ENCODE peak calls at places on chromosomes 1 and 21, in nine cellular contexts. E is H1, X is transverse colon, W is ovary, H is HepG2, I is stomach, A is sigmoid colon, G is SK-N-SH, M is tibial nerve. Y is an unnamed sample. For H3K36me3 and H3K9me3, the result is how much of the 10 kb centered on the place peaks cover.

GRCh38 chr1:178621822-178622221 is 103.2 kb upstream of the RALGPS2 start:
- DNase-seq in I (no peak), E (no peak), M (no peak), W (no peak), H (no peak), G (no peak), X (no peak), A (no peak), Y (no peak)

GRCh38 chr1:172742599-172743500 is 83.9 kb downstream of the FASLG start:
- DNase-seq in H (peak), M (no peak), E (no peak), G (peak), W (no peak), X (no peak), I (no peak), A (no peak), Y (no peak)

GRCh38 chr1:232764458-232765231 is 40.6 kb upstream of the MAP10 start:
- DNase-seq in W (no peak), G (no peak), H (no peak), A (peak), E (no peak), I (no peak), M (no peak), X (peak), Y (no peak)

GRCh38 chr1:226404904-226405222 is 3.0 kb downstream of the PARP1 start:
- DNase-seq in E (peak), A (no peak), W (no peak), I (no peak), H (no peak), G (no peak), X (no peak), M (no peak), Y (no peak)

GRCh38 chr1:117657031-117657430 is 51.2 kb downstream of the TENT5C start:
- DNase-seq in A (no peak), I (no peak), M (no peak), E (no peak), W (no peak), G (no peak), H (peak), X (no peak), Y (no peak)

GRCh38 chr1:181099152-181100014 is 10.9 kb downstream of the IER5 start:
- DNase-seq in M (no peak), H (no peak), E (no peak), A (no peak), X (no peak), G (no peak), I (no peak), W (no peak), Y (no peak)

GRCh38 chr1:41122851-41123518 is 101.5 kb upstream of the SLFNL1 start:
- DNase-seq in M (no peak), G (peak), W (no peak), A (no peak), H (peak), I (peak), E (no peak), X (peak), Y (no peak)

GRCh38 chr1:195462646-195463045 is 1145.6 kb downstream of the KCNT2 start:
- DNase-seq in W (no peak), X (no peak), G (no peak), M (no peak), A (no peak), H (no peak), E (no peak), I (no peak), Y (no peak)

GRCh38 chr1:119318466-119319309 is 49.9 kb upstream of the HAO2 start:
- DNase-seq in M (no peak), A (no peak), W (no peak), H (no peak), E (no peak), X (no peak), G (no peak), I (no peak), Y (no peak)

GRCh38 chr1:64194168-64195088 is 9.0 kb upstream of the UBE2U start:
- DNase-seq in H (no peak), W (no peak), M (no peak), X (no peak), E (no peak), I (no peak), A (no peak), G (no peak), Y (no peak)

GRCh38 chr1:205313681-205314308 is 7.8 kb downstream of the NUAK2 start:
- DNase-seq in I (peak), E (peak), M (no peak), W (peak), X (peak), H (no peak), A (no peak), G (no peak), Y (peak)

GRCh38 chr1:212680691-212681090 is 18.9 kb downstream of the BATF3 start:
- DNase-seq in E (no peak), W (no peak), X (no peak), I (no peak), G (no peak), M (no peak), A (no peak), H (peak), Y (no peak)

GRCh38 chr1:24418898-24419628 is 3.5 kb downstream of the NIPAL3 start:
- DNase-seq in X (peak), W (no peak), I (peak), H (no peak), A (no peak), E (no peak), M (no peak), G (no peak), Y (no peak)

GRCh38 chr21:14947613-14948160 is 117.1 kb downstream of the NRIP1 start:
- DNase-seq in W (no peak), M (no peak), E (no peak), G (no peak), X (no peak), A (no peak), H (peak), I (no peak), Y (no peak)

GRCh38 chr1:246012271-246012854 is 494.7 kb downstream of the SMYD3 start:
- DNase-seq in A (no peak), E (no peak), G (peak), I (no peak), H (peak), M (no peak), W (no peak), X (no peak), Y (no peak)

GRCh38 chr1:204935155-204935554 is 64.5 kb downstream of the NFASC start:
- DNase-seq in W (no peak), E (no peak), G (no peak), X (no peak), A (no peak), M (no peak), H (no peak), I (no peak), Y (no peak)

GRCh38 chr1:191608367-191608766 is 549.9 kb upstream of the RGS18 start:
- DNase-seq in W (no peak), A (no peak), X (no peak), M (no peak), I (no peak), H (peak), G (no peak), E (no peak), Y (no peak)

GRCh38 chr1:229108598-229109201 is 162.2 kb upstream of the RAB4A start:
- DNase-seq in E (no peak), I (peak), G (no peak), H (peak), X (peak), A (peak), W (no peak), M (no peak), Y (no peak)

GRCh38 chr1:184890539-184890973 is 83.8 kb downstream of the NIBAN1 start:
- DNase-seq in H (no peak), A (no peak), W (no peak), E (no peak), G (no peak), X (no peak), I (no peak), M (no peak), Y (no peak)

GRCh38 chr1:16153110-16153998 is 2.5 kb downstream of the EPHA2 start:
- DNase-seq in A (no peak), E (no peak), M (no peak), I (no peak), G (no peak), X (no peak), W (no peak), H (no peak), Y (no peak)

GRCh38 chr1:10598088-10598712 is 123.5 kb downstream of the PEX14 start:
- DNase-seq in X (no peak), A (peak), H (no peak), I (peak), E (peak), W (no peak), M (no peak), G (peak), Y (no peak)

GRCh38 chr1:7042322-7043231 is 257.3 kb downstream of the CAMTA1 start:
- DNase-seq in H (peak), E (peak), M (no peak), X (no peak), A (no peak), W (no peak), I (no peak), G (peak), Y (no peak)

GRCh38 chr1:93042134-93042821 is 36.8 kb upstream of the MTF2 start:
- DNase-seq in A (no peak), M (no peak), I (no peak), W (no peak), E (no peak), G (no peak), H (peak), X (peak), Y (no peak)

GRCh38 chr1:21520899-21521716 is 11.9 kb downstream of the ALPL start:
- DNase-seq in H (no peak), X (no peak), M (no peak), G (no peak), I (no peak), A (no peak), W (no peak), E (no peak), Y (no peak)

GRCh38 chr1:167705250-167705649 is 16.5 kb upstream of the MPZL1 start:
- DNase-seq in M (no peak), H (no peak), W (no peak), E (no peak), X (no peak), G (no peak), I (no peak), A (no peak), Y (no peak)

GRCh38 chr1:80217377-80217986 is 1211.0 kb upstream of the ADGRL4 start:
- DNase-seq in M (no peak), A (no peak), E (no peak), H (peak), I (no peak), W (no peak), G (peak), X (no peak), Y (no peak)

GRCh38 chr1:208173749-208174148 is 70.4 kb downstream of the PLXNA2 start:
- DNase-seq in A (no peak), H (no peak), I (no peak), E (no peak), G (no peak), M (no peak), W (no peak), X (no peak), Y (no peak)

GRCh38 chr1:208176654-208177053 is 67.5 kb downstream of the PLXNA2 start:
- DNase-seq in E (no peak), I (no peak), M (no peak), G (no peak), A (no peak), X (no peak), H (no peak), W (no peak), Y (no peak)

GRCh38 chr1:208175508-208175895 is 68.7 kb downstream of the PLXNA2 start:
- DNase-seq in A (no peak), E (no peak), H (no peak), M (no peak), X (no peak), W (no peak), G (no peak), I (no peak), Y (no peak)

GRCh38 chr1:208174200-208174599 is 70.0 kb downstream of the PLXNA2 start:
- DNase-seq in X (no peak), G (no peak), W (no peak), H (no peak), M (no peak), E (no peak), I (no peak), A (no peak), Y (no peak)

GRCh38 chr1:208174736-208175507 is 69.3 kb downstream of the PLXNA2 start:
- DNase-seq in M (no peak), W (no peak), A (no peak), I (no peak), G (no peak), H (peak), E (no peak), X (no peak), Y (no peak)
- H3K36me3 ChIP-seq in M (under half), W (under half), A (under half), I (under half), G (under half), H (under half), E (under half), X (under half), Y (under half)

DNA sequence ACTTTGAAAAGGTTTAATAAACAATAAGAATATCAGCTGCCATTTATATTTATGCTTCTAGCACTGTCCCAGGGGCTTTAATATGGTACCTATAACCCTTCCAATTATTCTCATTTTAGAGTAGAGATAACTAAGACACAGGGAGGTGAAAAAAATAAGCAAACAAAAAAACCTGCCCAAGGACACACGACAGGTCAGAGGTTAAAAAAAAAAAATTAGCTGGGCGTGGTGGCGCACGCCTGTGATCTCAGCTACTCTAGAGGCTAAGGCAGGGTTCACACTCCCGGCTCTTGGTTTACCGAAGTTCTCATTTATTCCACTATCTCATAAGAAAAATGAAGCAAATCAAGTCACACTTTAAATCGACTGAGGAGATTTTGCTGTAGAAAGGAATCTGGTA is 34.7 kb upstream of the CNN3 start:
- DNase-seq in E (no peak), A (no peak), M (no peak), W (no peak), G (no peak), I (no peak), H (peak), X (no peak), Y (no peak)
- TF ChIP-seq EP300 in E (no peak), A (no peak), M (no peak), W (no peak), G (no peak), I (no peak), H (peak), X (no peak), Y (no peak)

DNA sequence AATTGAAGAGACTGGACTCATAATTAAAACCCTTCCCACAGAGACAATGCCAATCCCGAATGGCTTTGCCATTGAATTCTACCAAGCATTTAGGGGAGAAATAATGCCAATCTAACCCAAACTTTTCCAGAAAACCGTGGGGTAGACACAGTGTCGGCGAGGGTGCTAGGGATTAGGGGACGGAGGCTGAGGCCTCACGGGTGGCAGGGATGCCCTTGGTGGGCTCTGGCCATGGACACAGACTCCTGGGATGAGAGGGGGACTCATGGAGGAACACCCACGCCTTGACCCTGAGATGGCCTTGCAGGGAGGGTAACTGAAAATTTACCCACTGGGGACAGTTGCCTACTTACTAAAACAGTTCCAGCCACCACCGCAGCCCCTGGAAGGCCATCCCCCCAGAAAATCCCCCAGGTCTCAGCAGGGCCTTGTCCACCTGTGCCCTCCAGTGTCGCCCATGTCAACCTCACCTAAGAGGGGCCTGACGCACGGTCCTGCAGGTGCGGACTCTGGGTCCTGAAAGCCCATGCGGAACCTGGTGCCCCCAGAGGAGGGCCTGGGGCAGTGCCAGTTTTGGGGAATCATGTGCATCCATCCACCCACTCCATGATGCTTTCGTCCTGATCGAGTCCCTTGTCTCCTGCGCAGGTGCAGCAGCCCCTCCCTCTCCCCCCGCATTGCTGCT is 1.9 kb downstream of the KRTAP10-5 start:
- DNase-seq in E (no peak), G (no peak), X (no peak), I (no peak), A (no peak), W (no peak), H (no peak), M (no peak), Y (peak)
- H3K9me3 ChIP-seq in E (under half), G (under half), X (under half), I (under half), A (under half), W (under half), H (under half), M (under half), Y (under half)

GRCh38 chr1:85116856-85117255 is 68.6 kb upstream of the MCOLN3 start:
- DNase-seq in W (no peak), H (no peak), E (no peak), X (no peak), I (no peak), M (no peak), G (no peak), A (no peak), Y (no peak)
- H3K36me3 ChIP-seq in W (under half), H (under half), E (under half), X (under half), I (under half), M (under half), G (under half), A (under half), Y (under half)

DNA sequence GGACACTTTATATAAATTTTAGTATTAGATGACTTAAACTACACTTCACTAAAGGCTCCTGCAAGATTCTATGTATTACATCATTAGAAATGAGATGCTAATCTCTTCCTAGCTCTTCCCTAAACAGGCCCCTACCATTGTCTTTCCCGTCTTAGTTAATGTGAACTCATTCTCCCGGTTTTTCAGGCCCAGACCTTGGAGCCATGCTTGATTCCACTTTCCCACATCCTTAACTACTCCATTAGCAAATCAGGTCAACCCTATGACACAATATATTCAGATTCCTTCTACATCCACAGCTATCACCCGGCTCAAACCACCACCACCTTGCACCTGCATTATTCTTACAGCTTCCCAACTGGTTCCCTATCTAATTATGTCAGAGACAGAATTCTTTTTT is 73.3 kb downstream of the NVL start:
- DNase-seq in A (no peak), G (no peak), I (no peak), X (no peak), E (no peak), M (no peak), H (no peak), W (no peak), Y (no peak)
- TF ChIP-seq EP300 in A (no peak), G (no peak), I (no peak), X (no peak), E (no peak), M (no peak), H (no peak), W (no peak), Y (no peak)

GRCh38 chr1:4416189-4416588 is 238.2 kb upstream of the AJAP1 start:
- DNase-seq in E (no peak), A (no peak), H (no peak), M (no peak), W (no peak), G (no peak), X (no peak), I (no peak), Y (no peak)

GRCh38 chr1:4411862-4412261 is 242.5 kb upstream of the AJAP1 start:
- DNase-seq in A (peak), E (no peak), H (no peak), I (no peak), W (no peak), X (no peak), G (no peak), M (no peak), Y (no peak)

DNA sequence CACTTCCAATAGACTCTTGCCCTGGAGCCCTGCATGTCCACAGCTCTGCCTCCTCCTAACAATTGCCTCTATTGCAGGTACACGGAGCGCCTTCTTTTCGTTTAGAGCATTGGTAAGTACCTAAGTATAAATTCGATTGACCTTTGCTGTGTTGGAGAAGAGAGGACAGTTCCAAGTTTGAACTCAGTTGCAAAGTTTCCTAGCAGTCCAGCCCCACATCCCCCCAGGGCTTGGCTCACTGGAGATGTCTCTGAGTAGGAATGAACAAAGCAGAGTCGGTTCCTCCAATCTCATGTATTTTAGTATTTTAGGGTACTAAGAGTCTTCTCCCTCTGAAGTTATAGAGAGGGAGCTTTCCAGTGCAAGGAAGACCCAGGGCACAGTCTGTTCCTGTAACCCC is 238.9 kb upstream of the AJAP1 start:
- DNase-seq in X (no peak), A (no peak), M (no peak), W (no peak), E (no peak), I (no peak), G (no peak), H (no peak), Y (no peak)
- H3K9me3 ChIP-seq in X (under half), A (under half), M (under half), W (under half), E (under half), I (under half), G (under half), H (under half), Y (under half)

GRCh38 chr1:150302907-150303306 is 9.2 kb downstream of the MRPS21 start:
- DNase-seq in G (no peak), M (no peak), E (no peak), X (no peak), A (no peak), I (no peak), W (no peak), H (no peak), Y (no peak)
- H3K36me3 ChIP-seq in G (half or more), M (half or more), E (under half), X (under half), A (under half), I (half or more), W (under half), H (under half), Y (half or more)

GRCh38 chr1:110617589-110617988 is 11.4 kb upstream of the KCNA2 start:
- DNase-seq in X (no peak), A (peak), M (no peak), E (no peak), G (no peak), H (no peak), W (no peak), I (no peak), Y (no peak)

GRCh38 chr1:110618668-110619067 is 12.5 kb upstream of the KCNA2 start:
- DNase-seq in W (no peak), M (no peak), G (no peak), E (no peak), H (no peak), A (no peak), X (no peak), I (no peak), Y (no peak)

GRCh38 chr1:110617116-110617515 is 11.0 kb upstream of the KCNA2 start:
- DNase-seq in G (no peak), A (peak), W (no peak), H (no peak), I (no peak), E (no peak), M (no peak), X (no peak), Y (no peak)

GRCh38 chr1:110615548-110616130 is 9.5 kb upstream of the KCNA2 start:
- DNase-seq in I (peak), G (peak), X (peak), E (peak), A (peak), H (peak), W (peak), M (peak), Y (no peak)

DNA sequence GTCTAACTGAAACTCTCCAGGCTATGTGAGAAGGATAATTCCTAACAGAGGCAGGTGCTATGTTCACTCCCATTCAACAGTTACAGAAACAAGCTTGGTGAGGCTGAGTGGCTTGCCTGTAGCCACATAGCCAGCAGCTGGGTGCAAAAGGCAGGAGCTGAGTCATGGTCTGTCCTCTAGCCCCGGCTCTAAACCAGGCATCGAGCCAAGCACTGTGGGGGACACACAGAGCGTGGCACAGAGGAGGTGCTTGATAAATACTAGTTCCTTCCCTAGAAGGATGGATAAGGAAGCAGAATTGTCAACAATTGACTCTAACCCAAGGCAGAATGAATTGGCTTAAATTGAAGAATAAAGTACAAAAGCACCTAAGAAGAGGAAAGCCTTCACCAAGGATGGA is 10.4 kb upstream of the KCNA2 start:
- DNase-seq in X (no peak), H (no peak), E (no peak), M (no peak), W (no peak), A (peak), G (no peak), I (peak), Y (no peak)
- TF ChIP-seq EP300 in X (no peak), H (no peak), E (no peak), M (no peak), W (no peak), A (no peak), G (no peak), I (no peak), Y (no peak)

GRCh38 chr1:4086085-4086850 is 186.2 kb upstream of the C1orf174 start:
- DNase-seq in G (peak), H (no peak), I (no peak), A (peak), X (no peak), M (no peak), W (no peak), E (no peak), Y (no peak)
- H3K9me3 ChIP-seq in G (under half), H (under half), I (under half), A (under half), X (under half), M (under half), W (under half), E (under half), Y (under half)